ENCODE peak calls at places on chromosomes 7 and 10, in eight cellular contexts. Z, M, H, D, Y, P, T and E are unnamed samples.

GRCh38 chr10:97195654-97196212 is 10.0 kb upstream of the SLIT1 start:
- DNase-seq in H (no peak), Z (no peak), T (no peak), M (no peak), P (no peak), D (no peak), Y (no peak), E (no peak)

GRCh38 chr7:115216652-115217051 is 294.8 kb downstream of the MDFIC start:
- DNase-seq in H (no peak), P (no peak), D (no peak), T (no peak), Z (no peak), M (no peak), Y (no peak), E (no peak)

GRCh38 chr7:36659638-36660341 is 64.5 kb downstream of the AOAH start:
- DNase-seq in M (no peak), D (no peak), T (no peak), Z (no peak), Y (no peak), P (no peak), H (no peak), E (no peak)

GRCh38 chr7:123635551-123636359 is 19.9 kb upstream of the LMOD2 start:
- DNase-seq in H (no peak), T (no peak), D (no peak), M (peak; percentile 41), Y (peak; percentile 17), Z (no peak), P (no peak), E (no peak)

GRCh38 chr7:148367701-148368475 is 222.7 kb upstream of the C7orf33 start:
- DNase-seq in P (no peak), Z (no peak), D (no peak), T (no peak), H (no peak), Y (no peak), M (no peak), E (no peak)

GRCh38 chr7:67823345-67823744 is 826.7 kb downstream of the TYW1 start:
- DNase-seq in Z (no peak), T (no peak), D (no peak), M (peak; percentile 9), P (no peak), H (no peak), Y (no peak), E (no peak)

GRCh38 chr10:91090761-91091529 is 129.5 kb upstream of the PCGF5 start:
- DNase-seq in Y (no peak), T (no peak), P (no peak), M (no peak), Z (no peak), H (no peak), D (no peak), E (no peak)

GRCh38 chr10:79390057-79390456 is 42.8 kb downstream of the PPIF start:
- DNase-seq in Z (no peak), M (no peak), D (no peak), P (no peak), T (no peak), H (no peak), Y (no peak), E (no peak)

GRCh38 chr10:90945496-90946070 is 24.7 kb upstream of the ANKRD1 start:
- DNase-seq in P (no peak), D (no peak), Z (no peak), Y (no peak), M (no peak), H (no peak), T (no peak), E (peak; percentile 7)

GRCh38 chr10:122149138-122149606 is 121.9 kb upstream of the BTBD16 start:
- DNase-seq in Y (no peak), Z (no peak), M (no peak), P (no peak), T (no peak), H (peak; percentile 67), D (no peak), E (no peak)

GRCh38 chr7:44733708-44734481 is 14.8 kb upstream of the ZMIZ2 start:
- DNase-seq in D (no peak), M (no peak), H (no peak), Y (no peak), P (no peak), Z (no peak), T (no peak), E (no peak)

GRCh38 chr10:96878071-96878470 is 46.0 kb downstream of the LCOR start:
- DNase-seq in D (no peak), T (no peak), Z (no peak), P (no peak), Y (no peak), H (no peak), M (no peak), E (no peak)

GRCh38 chr10:99161194-99161593 is 74.5 kb downstream of the HPSE2 start:
- DNase-seq in T (no peak), P (no peak), H (no peak), M (no peak), Y (no peak), Z (no peak), D (no peak), E (no peak)

GRCh38 chr7:156192921-156193320 is 380.7 kb upstream of the SHH start:
- DNase-seq in Z (no peak), P (no peak), Y (no peak), M (peak; percentile 40), D (no peak), H (no peak), T (no peak), E (no peak)

GRCh38 chr7:66187894-66188293 is 17.2 kb upstream of the TPST1 start:
- DNase-seq in H (peak; percentile 86), P (no peak), Y (no peak), D (no peak), M (no peak), Z (no peak), T (no peak), E (no peak)

GRCh38 chr7:55155351-55156117 is 136.7 kb downstream of the EGFR start:
- DNase-seq in Z (no peak), H (no peak), D (no peak), P (no peak), Y (peak; percentile 60), M (no peak), T (no peak), E (no peak)

GRCh38 chr10:48612241-48612943 is 7.5 kb upstream of the ARHGAP22 start:
- DNase-seq in T (no peak), H (no peak), M (no peak), Z (no peak), D (no peak), P (no peak), Y (no peak), E (no peak)

GRCh38 chr10:126059101-126059826 is 162.9 kb downstream of the FANK1 start:
- DNase-seq in Y (no peak), H (no peak), P (no peak), T (no peak), M (no peak), D (no peak), Z (no peak), E (no peak)

DNA sequence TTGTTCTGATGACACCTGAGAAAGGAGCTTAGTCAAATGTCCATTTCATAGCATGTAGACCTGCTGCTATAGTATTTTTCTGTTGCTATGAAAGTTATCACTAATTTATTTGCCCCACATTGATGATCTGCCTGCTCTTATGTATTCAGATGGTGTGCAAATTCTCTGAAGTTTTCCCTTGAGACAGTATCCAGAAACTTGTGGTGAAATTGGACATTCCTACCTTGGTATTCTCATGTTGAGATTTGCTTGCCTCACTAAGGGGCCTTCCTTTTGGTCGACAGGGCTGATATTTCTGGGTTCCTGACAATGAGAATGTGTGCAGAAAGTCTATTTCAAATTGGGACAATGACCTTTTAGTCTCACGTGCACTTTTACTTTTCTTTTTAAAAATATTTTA is 253.2 kb upstream of the FZD8 start:
- DNase-seq in P (no peak), Z (no peak), T (no peak), Y (no peak), H (no peak), D (no peak), M (no peak), E (no peak)
- H3K27ac ChIP-seq in P (no peak overlapping the region), Z (no peak overlapping the region), T (no peak overlapping the region), Y (no peak overlapping the region), H (no peak overlapping the region), D (no peak overlapping the region), M (no peak overlapping the region), E (no peak overlapping the region)

GRCh38 chr7:2098496-2098895 is 134.2 kb downstream of the MAD1L1 start:
- DNase-seq in T (no peak), Z (no peak), Y (no peak), P (no peak), D (no peak), M (no peak), H (no peak), E (no peak)

GRCh38 chr7:2098056-2098455 is 134.7 kb downstream of the MAD1L1 start:
- DNase-seq in T (no peak), Z (no peak), M (no peak), Y (no peak), H (no peak), D (no peak), P (no peak), E (no peak)

GRCh38 chr7:2097492-2097891 is 135.3 kb downstream of the MAD1L1 start:
- DNase-seq in Y (no peak), P (no peak), H (no peak), T (no peak), Z (no peak), M (no peak), D (no peak), E (no peak)

GRCh38 chr7:2095533-2095932 is 137.2 kb downstream of the MAD1L1 start:
- DNase-seq in P (no peak), Z (no peak), Y (no peak), T (no peak), D (no peak), M (no peak), H (no peak), E (no peak)

GRCh38 chr7:2096692-2097380 is 135.9 kb downstream of the MAD1L1 start:
- DNase-seq in Z (no peak), D (no peak), P (no peak), Y (no peak), H (no peak), M (no peak), T (no peak), E (no peak)
- H3K27ac ChIP-seq in Z (no peak overlapping the region), D (no peak overlapping the region), P (no peak overlapping the region), Y (no peak overlapping the region), H (no peak overlapping the region), M (no peak overlapping the region), T (no peak overlapping the region), E (no peak overlapping the region)

DNA sequence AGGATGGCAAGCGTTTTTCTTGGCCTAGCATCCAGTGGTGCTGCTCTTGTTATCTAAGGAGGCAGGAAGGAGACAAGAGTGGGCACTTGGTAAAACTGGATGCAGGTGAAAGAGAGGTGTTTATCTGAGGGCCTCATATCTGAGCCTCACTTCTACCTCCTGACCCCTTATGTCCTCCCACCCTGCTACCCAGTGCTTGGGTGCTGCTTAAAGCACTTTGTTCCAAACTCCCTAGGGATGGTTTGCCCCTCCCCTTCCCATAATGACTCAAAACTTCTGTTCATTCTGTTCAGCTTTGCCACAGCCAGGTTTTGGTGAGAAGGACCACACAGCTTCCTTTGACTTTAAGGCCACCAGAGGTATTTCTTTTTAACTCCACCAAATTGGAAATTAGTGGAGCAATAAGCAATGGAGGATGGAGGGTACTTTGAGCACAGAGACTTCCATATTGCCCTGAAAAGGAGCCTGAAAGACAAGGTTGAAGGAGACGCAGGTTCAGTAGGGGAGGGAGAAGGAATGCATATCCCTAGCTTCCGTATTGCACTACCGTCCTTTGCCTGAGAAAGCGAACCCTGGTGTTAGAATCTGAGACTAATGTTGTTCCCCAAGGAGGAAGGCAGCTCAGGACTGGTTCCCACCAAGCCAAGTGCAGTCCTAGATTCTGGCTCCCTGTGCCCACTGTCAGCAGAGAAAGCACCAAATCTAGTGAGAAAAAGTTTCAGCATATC is 30.1 kb downstream of the ENTPD1 start:
- DNase-seq in H (no peak), T (no peak), P (no peak), D (no peak), Z (no peak), Y (no peak), M (no peak), E (no peak)
- H3K27ac ChIP-seq in H (peak overlapping the region; percentile 78), T (no peak overlapping the region), P (no peak overlapping the region), D (no peak overlapping the region), Z (no peak overlapping the region), Y (no peak overlapping the region), M (no peak overlapping the region), E (no peak overlapping the region)

GRCh38 chr7:81232084-81232799 is 313.4 kb upstream of the SEMA3C start:
- DNase-seq in D (no peak), H (no peak), T (peak; percentile 54), M (no peak), P (peak; percentile 59), Y (no peak), Z (no peak), E (no peak)
- H3K27ac ChIP-seq in D (no peak overlapping the region), H (no peak overlapping the region), T (no peak overlapping the region), M (no peak overlapping the region), P (no peak overlapping the region), Y (no peak overlapping the region), Z (no peak overlapping the region), E (no peak overlapping the region)